ENCODE peak calls at places on chromosomes 7 and 10, in four cellular contexts. One of them, this sample, is unnamed.

GRCh38 chr7:27971171-27971570 is 209.4 kb downstream of the JAZF1 start:
- DNase-seq in HCT116: no peak
- DNase-seq in K562: no peak
- DNase-seq in HepG2: no peak
- DNase-seq in this sample: no peak

GRCh38 chr7:39016609-39017008 is 38.9 kb downstream of the POU6F2 start:
- DNase-seq in HCT116: no peak
- DNase-seq in K562: no peak
- DNase-seq in HepG2: peak
- DNase-seq in this sample: no peak

GRCh38 chr7:140035400-140036223 is 27.1 kb downstream of the PARP12 start:
- DNase-seq in HCT116: no peak
- DNase-seq in K562: no peak
- DNase-seq in HepG2: no peak
- DNase-seq in this sample: no peak

GRCh38 chr7:90717286-90718060 is 121.4 kb downstream of the CDK14 start:
- DNase-seq in HCT116: no peak
- DNase-seq in K562: no peak
- DNase-seq in HepG2: peak
- DNase-seq in this sample: no peak

GRCh38 chr10:109773818-109774440 is 149.4 kb downstream of the XPNPEP1 start:
- DNase-seq in HCT116: peak
- DNase-seq in K562: peak
- DNase-seq in HepG2: peak
- DNase-seq in this sample: peak

GRCh38 chr7:157830331-157830730 is 493.5 kb downstream of the DNAJB6 start:
- DNase-seq in HCT116: no peak
- DNase-seq in K562: no peak
- DNase-seq in HepG2: no peak
- DNase-seq in this sample: no peak

GRCh38 chr10:72682626-72683025 is 9.3 kb upstream of the MCU start:
- DNase-seq in HCT116: no peak
- DNase-seq in K562: no peak
- DNase-seq in HepG2: no peak
- DNase-seq in this sample: no peak

GRCh38 chr7:8871716-8872115 is 438.3 kb downstream of the NXPH1 start:
- DNase-seq in HCT116: no peak
- DNase-seq in K562: no peak
- DNase-seq in HepG2: no peak
- DNase-seq in this sample: no peak

GRCh38 chr7:100456561-100456957 is 7.5 kb downstream of the SPACDR start:
- DNase-seq in HCT116: no peak
- DNase-seq in K562: no peak
- DNase-seq in HepG2: no peak
- DNase-seq in this sample: no peak

GRCh38 chr7:117163101-117163500 is 159.8 kb downstream of the WNT2 start:
- DNase-seq in HCT116: no peak
- DNase-seq in K562: no peak
- DNase-seq in HepG2: no peak
- DNase-seq in this sample: no peak

GRCh38 chr7:5681423-5681822 is 100.0 kb downstream of the RNF216 start:
- DNase-seq in HCT116: no peak
- DNase-seq in K562: no peak
- DNase-seq in HepG2: no peak
- DNase-seq in this sample: no peak

GRCh38 chr7:86598721-86599120 is 45.0 kb upstream of the GRM3 start:
- DNase-seq in HCT116: no peak
- DNase-seq in K562: no peak
- DNase-seq in HepG2: no peak
- DNase-seq in this sample: no peak

GRCh38 chr7:20412023-20412422 is 81.3 kb downstream of the ITGB8 start:
- DNase-seq in HCT116: no peak
- DNase-seq in K562: no peak
- DNase-seq in HepG2: no peak
- DNase-seq in this sample: no peak

GRCh38 chr7:16708980-16709379 is 44.6 kb upstream of the TSPAN13 start:
- DNase-seq in HCT116: no peak
- DNase-seq in K562: no peak
- DNase-seq in HepG2: no peak
- DNase-seq in this sample: no peak

GRCh38 chr7:90238583-90238982 is 6.4 kb upstream of the CFAP69 start:
- DNase-seq in HCT116: no peak
- DNase-seq in K562: no peak
- DNase-seq in HepG2: no peak
- DNase-seq in this sample: no peak

GRCh38 chr10:104819731-104820130 is 178.6 kb downstream of the SORCS3 start:
- DNase-seq in HCT116: no peak
- DNase-seq in K562: no peak
- DNase-seq in HepG2: no peak
- DNase-seq in this sample: no peak

DNA sequence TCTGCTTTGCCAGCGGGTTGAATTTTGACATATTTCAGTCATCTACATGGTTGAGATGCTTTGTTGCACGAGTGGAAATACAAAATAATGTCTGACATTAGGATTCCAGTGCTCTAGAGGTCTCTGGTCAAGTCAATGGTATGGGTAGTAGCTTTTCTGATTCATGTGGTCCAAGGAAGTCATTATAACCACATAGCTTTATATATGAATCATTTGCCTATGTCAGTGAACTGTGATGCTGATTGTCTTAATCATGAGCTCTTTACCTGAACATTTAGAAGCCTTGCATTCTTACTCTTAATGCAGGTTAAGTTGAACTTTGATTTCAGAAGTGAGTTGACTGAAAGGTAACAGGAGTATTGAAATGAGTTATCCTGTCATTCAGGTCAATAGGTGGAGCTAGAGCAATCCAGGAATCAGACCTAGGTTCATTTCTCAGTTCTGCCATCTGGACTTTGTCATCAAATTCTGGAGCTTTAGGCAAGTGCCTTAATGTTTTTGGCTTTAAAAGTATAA is 3.3 kb downstream of the MAPK8 start:
- DNase-seq in HCT116: peak
- DNase-seq in K562: no peak
- DNase-seq in HepG2: peak
- DNase-seq in this sample: peak
- TF ChIP-seq ELF1 in HCT116: no peak
- TF ChIP-seq ELF1 in K562: no peak
- TF ChIP-seq ELF1 in HepG2: no peak
- TF ChIP-seq ELF1 in this sample: no peak

DNA sequence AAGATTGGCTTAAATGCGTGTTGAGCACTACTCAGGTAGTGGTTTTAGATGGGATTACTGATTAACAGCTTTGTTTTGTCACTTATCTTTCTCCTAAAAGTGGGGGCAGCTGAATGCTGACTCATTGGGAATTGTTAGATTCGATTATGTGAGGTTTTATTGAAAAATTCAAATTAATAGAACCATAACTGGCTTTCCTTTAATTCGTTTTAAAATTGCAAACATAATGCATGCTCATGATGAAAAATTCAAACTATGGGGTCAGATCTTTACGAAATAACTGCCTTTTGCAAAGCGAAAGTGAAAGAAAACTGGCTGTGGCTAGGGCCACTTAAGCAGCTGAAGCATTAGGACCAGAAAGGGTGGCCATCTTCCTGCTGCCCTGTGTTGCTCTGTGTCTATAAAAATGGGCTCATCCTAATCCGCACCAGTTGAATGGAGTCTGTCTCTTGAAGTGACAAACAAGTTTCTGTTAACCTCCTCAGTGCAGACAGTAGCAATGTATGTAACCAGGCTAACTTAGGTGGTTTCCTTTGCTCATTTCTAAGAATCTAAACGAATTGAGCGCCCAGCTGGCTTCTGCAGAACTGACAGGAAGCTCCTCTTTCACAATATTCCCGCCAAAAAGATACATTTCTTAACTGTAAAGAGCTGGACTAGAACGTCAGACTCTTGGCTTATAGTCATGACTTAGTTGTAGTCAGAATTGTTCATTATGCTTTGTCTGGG is 27.8 kb downstream of the DENND10 start:
- DNase-seq in HCT116: no peak
- DNase-seq in K562: peak
- DNase-seq in HepG2: no peak
- DNase-seq in this sample: no peak
- H2AFZ ChIP-seq in HCT116: no peak
- H2AFZ ChIP-seq in K562: peak
- H2AFZ ChIP-seq in HepG2: no peak
- H2AFZ ChIP-seq in this sample: peak

DNA sequence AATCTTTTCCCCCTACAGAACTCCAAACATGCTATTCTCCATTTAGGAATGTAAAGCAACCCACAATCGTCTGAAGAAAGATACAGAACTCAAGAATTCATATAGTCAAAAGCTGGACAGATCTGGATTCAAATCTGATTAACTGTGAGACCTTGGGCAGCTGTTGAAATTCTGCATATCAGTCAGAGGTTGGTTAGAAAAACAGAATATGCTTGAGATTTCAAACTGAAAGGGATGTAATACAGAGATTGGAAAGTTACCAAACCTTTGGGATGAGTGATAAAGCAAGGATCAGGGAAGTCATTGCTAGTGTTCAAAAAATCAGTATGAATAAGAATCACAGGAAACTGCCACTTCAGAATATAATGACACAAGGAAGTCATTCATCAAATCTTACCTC is 406.6 kb downstream of the HTR7 start:
- DNase-seq in HCT116: peak
- DNase-seq in K562: no peak
- DNase-seq in HepG2: no peak
- DNase-seq in this sample: no peak
- TF ChIP-seq ELF1 in HCT116: no peak
- TF ChIP-seq ELF1 in K562: no peak
- TF ChIP-seq ELF1 in HepG2: no peak
- TF ChIP-seq ELF1 in this sample: no peak

GRCh38 chr10:87612107-87612506 is 47.6 kb upstream of the PAPSS2 start:
- DNase-seq in HCT116: no peak
- DNase-seq in K562: no peak
- DNase-seq in HepG2: no peak
- DNase-seq in this sample: no peak

GRCh38 chr10:87603769-87604168 is 55.9 kb upstream of the PAPSS2 start:
- DNase-seq in HCT116: no peak
- DNase-seq in K562: no peak
- DNase-seq in HepG2: no peak
- DNase-seq in this sample: no peak

GRCh38 chr10:87613766-87614165 is 45.9 kb upstream of the PAPSS2 start:
- DNase-seq in HCT116: no peak
- DNase-seq in K562: no peak
- DNase-seq in HepG2: no peak
- DNase-seq in this sample: no peak

GRCh38 chr10:87605656-87606308 is 53.9 kb upstream of the PAPSS2 start:
- DNase-seq in HCT116: no peak
- DNase-seq in K562: no peak
- DNase-seq in HepG2: no peak
- DNase-seq in this sample: no peak

GRCh38 chr10:87608756-87609155 is 50.9 kb upstream of the PAPSS2 start:
- DNase-seq in HCT116: no peak
- DNase-seq in K562: no peak
- DNase-seq in HepG2: no peak
- DNase-seq in this sample: peak
- H2AFZ ChIP-seq in HCT116: no peak
- H2AFZ ChIP-seq in K562: no peak
- H2AFZ ChIP-seq in HepG2: no peak
- H2AFZ ChIP-seq in this sample: no peak

DNA sequence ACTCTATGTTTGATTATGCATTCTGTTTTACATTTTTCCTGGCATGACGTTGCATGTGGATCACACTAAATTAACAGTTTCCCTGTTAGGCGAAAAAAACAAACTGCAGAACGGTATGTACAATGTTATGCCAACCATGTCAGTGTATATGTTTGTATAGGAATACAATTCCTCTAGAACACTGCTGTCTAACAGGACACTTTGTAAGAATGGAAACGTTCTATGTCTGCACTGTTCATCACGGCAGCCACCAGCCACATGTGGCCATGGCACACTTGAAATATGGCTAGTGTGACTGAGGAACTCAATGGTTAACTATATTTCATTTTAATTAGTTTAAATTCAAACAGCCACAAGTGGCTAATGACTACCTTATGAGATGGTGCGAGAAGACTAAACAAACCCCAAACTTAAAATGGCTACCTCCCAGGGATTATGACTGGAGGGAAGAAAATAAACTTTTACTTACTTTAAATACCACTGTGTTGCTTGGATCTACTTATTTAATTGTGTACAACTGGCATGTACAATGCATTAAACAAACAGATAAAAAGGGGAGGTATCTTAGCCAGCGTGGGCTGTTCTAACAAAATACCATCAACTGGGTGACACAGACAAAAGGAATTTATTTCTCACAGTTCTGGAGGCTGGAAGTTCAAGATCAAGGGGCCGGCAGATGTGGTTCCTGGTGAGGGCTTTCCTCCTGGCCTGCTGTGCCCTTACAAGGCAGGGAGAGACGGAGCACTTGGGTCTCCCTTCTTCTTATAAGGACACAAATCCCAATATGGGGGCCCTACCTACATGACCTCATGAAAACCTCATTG is 281.3 kb upstream of the KLF14 start:
- DNase-seq in HCT116: peak
- DNase-seq in K562: no peak
- DNase-seq in HepG2: peak
- DNase-seq in this sample: no peak
- TF ChIP-seq ELF1 in HCT116: no peak
- TF ChIP-seq ELF1 in K562: no peak
- TF ChIP-seq ELF1 in HepG2: no peak
- TF ChIP-seq ELF1 in this sample: no peak

DNA sequence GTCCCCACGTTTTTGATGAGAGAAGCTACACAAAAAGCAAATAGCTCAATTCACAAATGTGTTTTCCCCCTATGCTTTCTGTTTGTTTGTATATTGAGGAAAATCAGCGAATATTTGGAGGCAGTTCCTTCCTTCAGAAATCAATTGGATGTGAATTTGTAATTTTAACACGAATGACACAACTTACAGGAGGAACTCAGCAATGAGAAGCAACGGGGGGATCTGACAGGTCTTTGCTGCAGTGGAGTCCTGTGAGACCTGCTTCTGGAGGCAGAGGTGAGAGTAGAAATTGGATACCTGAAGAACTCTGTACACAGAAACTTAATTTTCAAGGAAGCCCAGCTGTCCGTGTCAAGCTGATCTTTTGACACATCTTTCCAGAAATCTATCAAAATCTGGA is 370.4 kb downstream of the GFRA1 start:
- DNase-seq in HCT116: no peak
- DNase-seq in K562: no peak
- DNase-seq in HepG2: no peak
- DNase-seq in this sample: no peak
- H2AFZ ChIP-seq in HCT116: no peak
- H2AFZ ChIP-seq in K562: no peak
- H2AFZ ChIP-seq in HepG2: no peak
- H2AFZ ChIP-seq in this sample: no peak

GRCh38 chr10:34415039-34415438 is 400.1 kb downstream of the PARD3 start:
- DNase-seq in HCT116: no peak
- DNase-seq in K562: no peak
- DNase-seq in HepG2: no peak
- DNase-seq in this sample: no peak
- TF ChIP-seq ELF1 in HCT116: no peak
- TF ChIP-seq ELF1 in K562: no peak
- TF ChIP-seq ELF1 in HepG2: no peak
- TF ChIP-seq ELF1 in this sample: no peak

DNA sequence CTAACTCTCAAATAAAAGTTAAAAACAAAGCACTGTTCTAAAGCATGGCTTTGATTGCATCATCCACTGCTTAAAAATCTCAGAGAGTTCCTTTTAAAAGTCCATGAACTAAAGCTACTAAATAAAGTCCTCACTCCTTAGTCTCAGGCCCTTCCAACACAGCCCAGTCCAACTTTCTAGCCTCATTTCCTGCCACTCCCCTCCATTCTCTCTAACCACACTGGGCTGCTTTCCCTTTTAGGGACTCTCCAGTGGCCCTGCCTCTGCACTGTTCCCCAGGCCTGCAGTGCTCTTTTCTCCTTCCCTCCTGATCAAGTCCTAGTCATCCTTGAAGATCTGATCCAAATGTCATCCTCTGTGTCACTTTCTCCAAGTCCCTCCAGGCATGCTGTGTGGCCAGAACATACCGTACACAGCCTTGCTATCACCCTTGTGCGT is 56.9 kb upstream of the PPP1R3C start:
- DNase-seq in HCT116: no peak
- DNase-seq in K562: no peak
- DNase-seq in HepG2: no peak
- DNase-seq in this sample: no peak
- H2AFZ ChIP-seq in HCT116: no peak
- H2AFZ ChIP-seq in K562: peak
- H2AFZ ChIP-seq in HepG2: no peak
- H2AFZ ChIP-seq in this sample: peak